ENCODE peak calls at places on chromosome 19, in six cellular contexts. S, L, O, C, V and K are unnamed samples.

GRCh38 chr19:11338164-11338563 is 1.3 kb downstream of the RAB3D start:
- DNase-seq in S (no peak), L (no peak), O (no peak), C (no peak), V (no peak), K (no peak)

GRCh38 chr19:18060472-18060871 is 26.3 kb downstream of the IL12RB1 start:
- DNase-seq in S (no peak), L (no peak), O (no peak), C (no peak), V (no peak), K (no peak)

GRCh38 chr19:38433268-38433733 is at the start of gene RYR1:
- DNase-seq in S (peak), L (no peak), O (no peak), C (no peak), V (peak), K (no peak)

GRCh38 chr19:49533551-49534488 is 6.0 kb downstream of the RCN3 start:
- DNase-seq in S (peak), L (peak), O (peak), C (peak), V (peak), K (no peak)

GRCh38 chr19:33193864-33194362 is at the start of gene LRP3:
- DNase-seq in S (peak), L (peak), O (no peak), C (peak), V (peak), K (no peak)

GRCh38 chr19:38877781-38878574 is at the start of gene RINL:
- DNase-seq in S (no peak), L (peak), O (no peak), C (peak), V (no peak), K (no peak)

GRCh38 chr19:41027273-41027967 is 36.3 kb downstream of the CYP2B6 start:
- DNase-seq in S (no peak), L (no peak), O (no peak), C (no peak), V (no peak), K (no peak)

GRCh38 chr19:49231389-49231788 is 73.8 kb downstream of the TRPM4 start:
- DNase-seq in S (no peak), L (no peak), O (no peak), C (no peak), V (no peak), K (no peak)

GRCh38 chr19:35030257-35031071 is at the start of gene SCN1B:
- DNase-seq in S (peak), L (peak), O (no peak), C (no peak), V (peak), K (peak)

GRCh38 chr19:7293795-7294570 is at the start of gene INSR:
- DNase-seq in S (peak), L (peak), O (peak), C (peak), V (peak), K (peak)

GRCh38 chr19:5083547-5083965 is 114.6 kb downstream of the KDM4B start:
- DNase-seq in S (peak), L (no peak), O (no peak), C (no peak), V (peak), K (no peak)

GRCh38 chr19:4183967-4184717 is 1.7 kb downstream of the ANKRD24 start:
- DNase-seq in S (no peak), L (peak), O (no peak), C (no peak), V (no peak), K (no peak)

GRCh38 chr19:19062454-19063182 is 1.2 kb upstream of the SLC25A42 start:
- DNase-seq in S (no peak), L (no peak), O (no peak), C (no peak), V (peak), K (no peak)

GRCh38 chr19:4304509-4305252 is at the start of gene FSD1:
- DNase-seq in S (peak), L (peak), O (no peak), C (no peak), V (no peak), K (no peak)

GRCh38 chr19:14544977-14545715 is 15.8 kb downstream of the TECR start:
- DNase-seq in S (no peak), L (peak), O (no peak), C (no peak), V (peak), K (no peak)

GRCh38 chr19:5664515-5664914 is 15.8 kb downstream of the MICOS13 start:
- DNase-seq in S (no peak), L (no peak), O (no peak), C (no peak), V (peak), K (no peak)

GRCh38 chr19:5170329-5170745 is 170.3 kb downstream of the PTPRS start:
- DNase-seq in S (no peak), L (no peak), O (no peak), C (no peak), V (no peak), K (no peak)